ENCODE peak calls at places on chromosomes 3 and 15, in five cellular contexts. F is BE2C; I is CD8-positive, alpha-beta T cell; G is fibroblast of lung; C is A549. P is an unnamed sample.

GRCh38 chr3:182092662-182093262 is 381.0 kb downstream of the SOX2 start:
- DNase-seq in G (no peak), I (no peak), F (no peak), C (peak), P (no peak)

GRCh38 chr3:63519426-63519825 is 133.0 kb upstream of the SNTN start:
- DNase-seq in I (no peak), G (peak), C (no peak), F (no peak), P (no peak)

GRCh38 chr3:40847571-40847992 is 322.8 kb downstream of the ZNF621 start:
- DNase-seq in I (no peak), G (no peak), F (no peak), C (no peak), P (no peak)

GRCh38 chr15:36887214-36888017 is 212.9 kb downstream of the MEIS2 start:
- DNase-seq in F (peak), G (no peak), I (no peak), C (no peak), P (no peak)

GRCh38 chr3:170766823-170767575 is 103.0 kb downstream of the RPL22L1 start:
- DNase-seq in C (no peak), F (no peak), G (no peak), I (no peak), P (no peak)

GRCh38 chr3:38111696-38112377 is 25.1 kb downstream of the ACAA1 start:
- DNase-seq in G (no peak), C (no peak), I (no peak), F (no peak), P (no peak)

GRCh38 chr3:39383913-39384664 is 919 bp downstream of the SLC25A38 start:
- DNase-seq in F (peak), I (peak), G (peak), C (peak), P (peak)

GRCh38 chr3:151580592-151580991 is 119.7 kb upstream of the IGSF10 start:
- DNase-seq in G (peak), I (no peak), F (no peak), C (no peak), P (no peak)

GRCh38 chr15:69662668-69663000 is 210.0 kb downstream of the RPLP1 start:
- DNase-seq in C (no peak), F (no peak), G (no peak), I (no peak), P (no peak)

GRCh38 chr3:36650271-36650671 is 114.1 kb downstream of the DCLK3 start:
- DNase-seq in G (peak), I (no peak), F (no peak), C (no peak), P (no peak)

GRCh38 chr3:53227993-53228885 is 27.6 kb downstream of the TKT start:
- DNase-seq in C (no peak), F (no peak), G (no peak), I (no peak), P (no peak)

GRCh38 chr15:86590461-86590860 is 510.8 kb downstream of the AGBL1 start:
- DNase-seq in C (no peak), I (no peak), F (no peak), G (no peak), P (no peak)

GRCh38 chr15:33910741-33911140 is 57.6 kb upstream of the CHRM5 start:
- DNase-seq in I (no peak), G (peak), F (no peak), C (no peak), P (no peak)

GRCh38 chr3:15630646-15631350 is 29.3 kb downstream of the BTD start:
- DNase-seq in F (no peak), I (no peak), C (peak), G (peak), P (no peak)

GRCh38 chr15:64524778-64525177 is 64.4 kb downstream of the ZNF609 start:
- DNase-seq in F (no peak), I (no peak), G (no peak), C (no peak), P (no peak)

GRCh38 chr3:67048067-67048715 is 50.1 kb downstream of the KBTBD8 start:
- DNase-seq in C (no peak), G (no peak), I (no peak), F (no peak), P (no peak)

GRCh38 chr15:75228787-75229186 is 27.1 kb downstream of the C15orf39 start:
- DNase-seq in C (no peak), I (no peak), G (no peak), F (peak), P (no peak)

GRCh38 chr3:139112230-139112558 is 67.5 kb upstream of the PRR23C start:
- DNase-seq in F (no peak), G (no peak), I (no peak), C (no peak), P (no peak)
- H3K4me3 ChIP-seq in F (no peak), G (no peak), I (no peak), C (no peak), P (no peak)

GRCh38 chr3:149276621-149277020 is 55.0 kb upstream of the CP start:
- DNase-seq in C (no peak), I (no peak), F (no peak), G (no peak), P (no peak)

GRCh38 chr3:149280950-149281349 is 52.5 kb downstream of the TM4SF18 start:
- DNase-seq in I (no peak), C (no peak), G (no peak), F (no peak), P (no peak)

GRCh38 chr3:149274220-149274619 is 52.6 kb upstream of the CP start:
- DNase-seq in C (no peak), F (no peak), I (no peak), G (no peak), P (no peak)

GRCh38 chr3:149278911-149279310 is 54.5 kb downstream of the TM4SF18 start:
- DNase-seq in C (no peak), F (no peak), I (no peak), G (no peak), P (no peak)

DNA sequence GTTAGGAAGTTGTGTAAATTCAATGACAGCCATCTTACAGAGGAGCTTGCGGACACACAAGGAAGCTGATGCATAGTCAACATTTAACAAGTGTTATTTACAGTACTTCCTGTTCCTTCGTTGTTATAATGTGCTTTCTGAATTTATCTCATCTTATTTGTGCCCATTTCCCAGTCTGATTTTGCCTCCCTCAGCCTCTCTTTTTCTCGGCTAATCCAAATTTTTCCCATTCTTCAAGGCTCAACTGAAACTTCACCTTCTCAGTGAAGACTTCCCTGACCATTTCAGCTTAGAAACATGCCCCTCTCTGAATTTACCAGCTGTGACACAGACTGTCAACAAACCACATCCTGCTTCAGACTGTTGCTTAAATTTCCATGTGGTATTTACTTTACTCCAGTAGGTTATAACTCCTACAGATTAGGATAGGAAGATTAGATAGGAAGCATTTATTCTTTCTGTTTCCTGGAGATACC is 55.7 kb upstream of the CP start:
- DNase-seq in G (peak), C (peak), F (no peak), I (no peak), P (no peak)
- H3K4me3 ChIP-seq in G (no peak), C (no peak), F (no peak), I (peak), P (peak)

DNA sequence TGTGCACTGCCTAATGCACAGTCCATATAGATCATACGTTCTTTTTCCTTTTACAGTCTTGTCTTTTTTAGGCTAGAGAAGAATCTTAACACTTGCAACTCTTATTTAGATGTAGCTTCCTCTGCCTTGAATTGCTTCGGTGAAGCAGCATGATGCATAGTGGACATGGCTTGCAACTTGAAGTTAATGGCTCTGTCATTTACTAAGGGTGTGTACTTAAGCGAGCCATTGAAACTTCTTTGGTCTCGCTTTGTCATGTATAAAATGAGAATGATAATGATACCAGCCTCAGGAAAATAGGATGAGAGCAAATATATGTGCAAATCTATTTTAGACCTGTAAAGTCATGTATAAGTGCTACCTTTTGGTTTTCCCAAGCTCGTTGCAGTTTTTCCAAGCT is 147.4 kb downstream of the GHSR start:
- DNase-seq in I (no peak), F (no peak), G (no peak), C (no peak), P (no peak)
- H3K4me3 ChIP-seq in I (no peak), F (no peak), G (no peak), C (no peak), P (no peak)

GRCh38 chr15:45113380-45113990 is 487 bp downstream of the DUOX2 start:
- DNase-seq in G (no peak), C (no peak), I (no peak), F (no peak), P (no peak)
- H3K4me3 ChIP-seq in G (no peak), C (peak), I (no peak), F (no peak), P (no peak)

GRCh38 chr3:43893721-43894120 is 203.0 kb downstream of the ABHD5 start:
- DNase-seq in F (no peak), C (no peak), G (peak), I (no peak), P (no peak)
- H3K4me3 ChIP-seq in F (peak), C (peak), G (peak), I (no peak), P (peak)

GRCh38 chr15:94671845-94672524 is 440.6 kb downstream of the MCTP2 start:
- DNase-seq in C (no peak), F (peak), G (peak), I (no peak), P (no peak)
- H3K4me3 ChIP-seq in C (no peak), F (no peak), G (no peak), I (no peak), P (no peak)

P was measured in Peyer's patch.